ENCODE peak calls at places on chromosome 5, in five cellular contexts. Z, B, C, E and S are unnamed samples.
A peak's percentile ranks its signal among the peaks of the same experiment; 100 is the strongest.

GRCh38 chr5:134226441-134227192 is 744 bp upstream of the PPP2CA start:
- DNase-seq in C (peak; percentile 90), B (no peak), E (peak; percentile 10), Z (peak; percentile 94), S (no peak)

GRCh38 chr5:135266975-135267374 is 132.1 kb downstream of the MACROH2A1 start:
- DNase-seq in C (no peak), E (no peak), B (no peak), Z (no peak), S (no peak)

GRCh38 chr5:15704397-15704947 is 204.5 kb downstream of the FBXL7 start:
- DNase-seq in C (no peak), B (no peak), E (no peak), Z (no peak), S (no peak)

GRCh38 chr5:153122416-153122815 is 368.1 kb upstream of the GRIA1 start:
- DNase-seq in E (no peak), Z (no peak), B (no peak), C (peak; percentile 77), S (no peak)

GRCh38 chr5:149474198-149474597 is 77.0 kb downstream of the CSNK1A1 start:
- DNase-seq in B (peak; percentile 15), E (no peak), Z (no peak), C (no peak), S (no peak)

GRCh38 chr5:166068547-166069335 is 2222.7 kb upstream of the WWC1 start:
- DNase-seq in E (no peak), Z (no peak), B (no peak), C (no peak), S (no peak)

GRCh38 chr5:142871056-142871879 is 101.1 kb downstream of the ARHGAP26 start:
- DNase-seq in B (no peak), Z (no peak), C (no peak), E (no peak), S (no peak)

GRCh38 chr5:6729400-6730310 is 16.4 kb downstream of the TENT4A start:
- DNase-seq in E (no peak), Z (peak; percentile 86), C (peak; percentile 93), B (no peak), S (no peak)

GRCh38 chr5:103502651-103503050 is 59.9 kb downstream of the NUDT12 start:
- DNase-seq in E (no peak), C (no peak), B (no peak), Z (no peak), S (no peak)

GRCh38 chr5:80238078-80238477 is 17.8 kb downstream of the SERINC5 start:
- DNase-seq in E (no peak), Z (no peak), C (no peak), B (no peak), S (no peak)

GRCh38 chr5:168334161-168335094 is 43.0 kb downstream of the WWC1 start:
- DNase-seq in E (peak; percentile 71), B (no peak), Z (peak; percentile 29), C (no peak), S (no peak)

DNA sequence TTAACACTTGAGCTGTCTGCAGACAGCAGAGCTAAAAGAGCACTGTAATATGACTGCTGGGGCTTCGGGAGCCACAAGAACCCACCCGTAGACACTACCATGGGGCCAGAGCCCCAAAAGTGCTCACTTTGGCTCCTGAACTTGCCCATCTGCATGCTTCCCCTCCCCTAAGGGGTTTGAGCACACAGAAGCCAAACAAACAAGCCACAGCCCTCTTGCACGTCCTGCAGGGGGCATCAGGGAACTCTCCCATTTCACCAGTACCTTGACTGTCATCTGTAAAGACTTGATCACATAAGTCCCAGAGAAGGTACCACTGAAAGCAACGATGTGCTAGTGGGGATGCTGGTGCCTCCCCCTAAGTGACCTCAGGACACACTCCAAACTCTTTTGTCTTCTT is 681.8 kb downstream of the SEMA5A start:
- DNase-seq in Z (no peak), C (peak; percentile 29), B (no peak), E (peak; percentile 31), S (no peak)
- TF ChIP-seq CTCF in Z (no peak), C (peak; percentile 28), B (no peak), E (peak; percentile 11), S (peak; percentile 35)

GRCh38 chr5:116861097-116861496 is 286.5 kb upstream of the SEMA6A start:
- DNase-seq in E (no peak), Z (no peak), B (no peak), C (no peak), S (no peak)

GRCh38 chr5:116859666-116860320 is 285.2 kb upstream of the SEMA6A start:
- DNase-seq in Z (no peak), E (no peak), B (no peak), C (no peak), S (no peak)

GRCh38 chr5:116864157-116864837 is 289.7 kb upstream of the SEMA6A start:
- DNase-seq in C (no peak), B (no peak), Z (no peak), E (no peak), S (no peak)

GRCh38 chr5:116862632-116863455 is 288.2 kb upstream of the SEMA6A start:
- DNase-seq in E (no peak), Z (no peak), C (no peak), B (no peak), S (no peak)

GRCh38 chr5:116861662-116862061 is 287.0 kb upstream of the SEMA6A start:
- DNase-seq in Z (no peak), C (no peak), E (no peak), B (no peak), S (no peak)
- TF ChIP-seq CTCF in Z (no peak), C (no peak), E (no peak), B (no peak), S (no peak)

GRCh38 chr5:141149812-141150211 is at the start of gene PCDHB6:
- DNase-seq in E (peak; percentile 56), B (no peak), C (peak; percentile 43), Z (no peak), S (no peak)
- TF ChIP-seq CTCF in E (peak; percentile 41), B (no peak), C (peak; percentile 47), Z (peak; percentile 14), S (no peak)

GRCh38 chr5:76602094-76602726 is 21.0 kb downstream of the F2RL2 start:
- DNase-seq in C (no peak), B (no peak), Z (no peak), E (peak; percentile 32), S (no peak)
- TF ChIP-seq CTCF in C (peak; percentile 12), B (no peak), Z (no peak), E (peak; percentile 33), S (no peak)

GRCh38 chr5:177546262-177546741 is 8.1 kb downstream of the FAM193B start:
- DNase-seq in Z (no peak), C (no peak), E (peak; percentile 68), B (peak; percentile 75), S (no peak)
- TF ChIP-seq CTCF in Z (no peak), C (no peak), E (peak; percentile 18), B (no peak), S (no peak)